ENCODE peak calls at places on chromosomes 1 and 21, in six cellular contexts. M is PC-9, N is germinal center, C is brain microvascular endothelial cell, Z is T-helper 2 cell, G is NCI-H1105. W is an unnamed sample.

GRCh38 chr1:37978541-37978940 is 11.3 kb downstream of the SF3A3 start:
- DNase-seq in C (no peak), Z (no peak), G (no peak), M (no peak), N (no peak), W (no peak)

GRCh38 chr1:202615501-202616354 is 94.5 kb downstream of the SYT2 start:
- DNase-seq in C (peak; percentile 53), N (peak; percentile 47), G (no peak), M (peak; percentile 38), Z (no peak), W (peak; percentile 44)

GRCh38 chr1:18868801-18869424 is 9.5 kb upstream of the TAS1R2 start:
- DNase-seq in C (no peak), G (no peak), Z (no peak), N (no peak), M (no peak), W (no peak)

GRCh38 chr1:236480758-236481436 is 42.9 kb upstream of the LGALS8 start:
- DNase-seq in C (no peak), Z (no peak), G (no peak), M (no peak), N (no peak), W (peak; percentile 13)

GRCh38 chr1:89672489-89673183 is 39.7 kb downstream of the LRRC8C start:
- DNase-seq in C (no peak), Z (no peak), N (no peak), G (no peak), M (no peak), W (no peak)

GRCh38 chr1:36365310-36365895 is 20.3 kb downstream of the STK40 start:
- DNase-seq in N (no peak), M (no peak), G (no peak), C (no peak), Z (no peak), W (no peak)

GRCh38 chr1:230938924-230939368 is 39.7 kb downstream of the TTC13 start:
- DNase-seq in Z (no peak), G (no peak), M (no peak), C (no peak), N (no peak), W (no peak)

GRCh38 chr1:7582439-7582972 is 188.6 kb upstream of the VAMP3 start:
- DNase-seq in M (no peak), Z (no peak), G (no peak), N (no peak), C (no peak), W (no peak)

GRCh38 chr1:193070942-193071341 is 11.5 kb downstream of the RO60 start:
- DNase-seq in N (no peak), Z (no peak), C (peak; percentile 50), M (no peak), G (no peak), W (no peak)

GRCh38 chr1:239696317-239696716 is 309.9 kb downstream of the CHRM3 start:
- DNase-seq in N (no peak), C (no peak), Z (no peak), M (no peak), G (no peak), W (no peak)

GRCh38 chr1:66929999-66930822 is 5.4 kb downstream of the MIER1 start:
- DNase-seq in M (peak; percentile 97), Z (peak; percentile 92), G (peak; percentile 92), C (peak; percentile 86), N (peak; percentile 91), W (peak; percentile 97)

GRCh38 chr21:42364304-42364865 is 1.9 kb downstream of the TFF1 start:
- DNase-seq in C (no peak), N (no peak), M (no peak), G (no peak), Z (no peak), W (no peak)

GRCh38 chr1:179926494-179927205 is 28.0 kb upstream of the CEP350 start:
- DNase-seq in C (peak; percentile 3), G (no peak), M (no peak), Z (no peak), N (no peak), W (no peak)

GRCh38 chr1:82597620-82598019 is 796.9 kb downstream of the ADGRL2 start:
- DNase-seq in N (no peak), Z (no peak), C (no peak), G (no peak), M (no peak), W (no peak)

GRCh38 chr1:197441990-197442389 is 173.9 kb downstream of the CRB1 start:
- DNase-seq in M (no peak), C (peak; percentile 45), N (no peak), G (no peak), Z (no peak), W (no peak)

GRCh38 chr1:164644774-164645634 is 86.0 kb downstream of the PBX1 start:
- DNase-seq in G (no peak), M (no peak), C (peak; percentile 38), Z (no peak), N (no peak), W (no peak)

GRCh38 chr1:3072178-3072947 is 3.4 kb downstream of the PRDM16 start:
- DNase-seq in G (no peak), Z (no peak), M (no peak), N (no peak), C (no peak), W (no peak)

GRCh38 chr21:45135122-45135521 is 60.7 kb downstream of the ADARB1 start:
- DNase-seq in N (no peak), M (no peak), C (no peak), Z (no peak), G (no peak), W (no peak)

GRCh38 chr1:19845166-19845954 is 30.3 kb upstream of the RNF186 start:
- DNase-seq in C (no peak), Z (no peak), N (no peak), G (no peak), M (no peak), W (no peak)

GRCh38 chr1:15684042-15684461 is at the start of gene PLEKHM2:
- DNase-seq in N (peak; percentile 79), M (peak; percentile 14), C (no peak), G (peak; percentile 31), Z (peak; percentile 15), W (peak; percentile 10)

GRCh38 chr1:117754061-117754969 is 148.5 kb downstream of the TENT5C start:
- DNase-seq in Z (peak; percentile 25), M (peak; percentile 65), C (peak; percentile 57), G (peak; percentile 66), N (peak; percentile 58), W (peak; percentile 41)

GRCh38 chr1:89939059-89939570 is 55.8 kb upstream of the ZNF326 start:
- DNase-seq in Z (no peak), M (no peak), C (no peak), N (no peak), G (no peak), W (no peak)

GRCh38 chr21:34534522-34534921 is 22.5 kb upstream of the KCNE1 start:
- DNase-seq in G (no peak), N (no peak), Z (no peak), C (no peak), M (peak; percentile 26), W (no peak)

GRCh38 chr1:48572632-48573258 is 100.7 kb upstream of the SPATA6 start:
- DNase-seq in G (peak; percentile 76), Z (no peak), M (peak; percentile 15), N (peak; percentile 39), C (peak; percentile 19), W (peak; percentile 92)

GRCh38 chr1:159580340-159580739 is 7.3 kb upstream of the APCS start:
- DNase-seq in M (no peak), G (no peak), N (no peak), Z (no peak), C (no peak), W (no peak)

GRCh38 chr1:22888320-22889075 is 84.2 kb downstream of the LACTBL1 start:
- DNase-seq in N (no peak), G (no peak), M (no peak), C (peak; percentile 18), Z (no peak), W (no peak)

GRCh38 chr1:183806086-183806485 is 1.2 kb downstream of the RGL1 start:
- DNase-seq in G (no peak), M (no peak), C (no peak), Z (no peak), N (no peak), W (peak; percentile 13)

GRCh38 chr21:20404915-20405314 is 593.3 kb upstream of the NCAM2 start:
- DNase-seq in M (no peak), C (no peak), Z (no peak), N (no peak), G (no peak), W (no peak)

GRCh38 chr1:46248122-46248920 is 758 bp downstream of the RAD54L start:
- DNase-seq in G (peak; percentile 83), Z (no peak), M (peak; percentile 74), N (peak; percentile 24), C (no peak), W (peak; percentile 66)

GRCh38 chr1:21312407-21312992 is 22.2 kb upstream of the ECE1 start:
- DNase-seq in Z (no peak), G (no peak), M (no peak), C (no peak), N (no peak), W (no peak)

GRCh38 chr1:33745942-33746341 is 117.9 kb upstream of the HMGB4 start:
- DNase-seq in Z (no peak), M (no peak), N (no peak), G (no peak), C (no peak), W (no peak)